ENCODE peak calls at places on chromosomes 5 and 9, in nine cellular contexts. T is PC-9, L is OCI-LY7, O is HCT116, U is H1, P is IMR-90, C is mammary epithelial cell, W is PC-3, K is neural progenitor cell. F is an unnamed sample. For H3K4me1 and H4K20me1, the result is how much of the 10 kb centered on the place peaks cover.

GRCh38 chr9:73133921-73134407 is 17.7 kb upstream of the ANXA1 start:
- DNase-seq in O (no peak), K (no peak), U (no peak), T (no peak), C (peak), L (no peak), W (peak), P (no peak), F (no peak)

GRCh38 chr5:94545870-94546625 is 72.4 kb downstream of the KIAA0825 start:
- DNase-seq in O (no peak), C (no peak), W (no peak), P (no peak), K (no peak), U (no peak), T (no peak), L (no peak), F (no peak)

GRCh38 chr5:177496111-177497010 is 1.0 kb downstream of the PDLIM7 start:
- DNase-seq in T (peak), P (peak), W (peak), K (peak), C (peak), L (peak), U (no peak), O (peak), F (no peak)

GRCh38 chr5:140672455-140673186 is 755 bp downstream of the DND1 start:
- DNase-seq in L (no peak), K (peak), P (no peak), O (no peak), C (no peak), W (no peak), T (no peak), U (no peak), F (no peak)

GRCh38 chr9:107737987-107738743 is 248.6 kb upstream of the KLF4 start:
- DNase-seq in L (no peak), P (peak), T (no peak), K (no peak), U (no peak), C (peak), W (peak), O (no peak), F (no peak)

GRCh38 chr5:7756453-7756852 is 94.5 kb downstream of the CFAP90 start:
- DNase-seq in O (no peak), L (no peak), T (no peak), P (no peak), C (no peak), W (no peak), U (no peak), K (no peak), F (no peak)

GRCh38 chr5:1009359-1010180 is 968 bp downstream of the NKD2 start:
- DNase-seq in P (no peak), L (no peak), U (no peak), K (peak), T (no peak), O (no peak), W (no peak), C (no peak), F (no peak)

GRCh38 chr9:14043491-14043890 is 270.4 kb downstream of the NFIB start:
- DNase-seq in C (peak), O (no peak), K (no peak), L (no peak), T (no peak), W (no peak), P (no peak), U (no peak), F (no peak)

GRCh38 chr5:159240301-159240870 is 22.7 kb upstream of the UBLCP1 start:
- DNase-seq in K (no peak), C (no peak), U (no peak), L (no peak), O (no peak), T (peak), P (peak), W (peak), F (no peak)

GRCh38 chr5:128436825-128437224 is 101.2 kb downstream of the FBN2 start:
- DNase-seq in K (no peak), O (peak), T (peak), L (no peak), U (no peak), W (peak), C (peak), P (peak), F (no peak)

GRCh38 chr9:120876842-120877240 is at the start of gene PHF19:
- DNase-seq in K (peak), T (peak), U (no peak), P (no peak), O (no peak), L (no peak), C (peak), W (no peak), F (peak)

GRCh38 chr5:4551034-4551433 is 589.1 kb upstream of the ADAMTS16 start:
- DNase-seq in P (no peak), U (no peak), O (no peak), L (no peak), W (no peak), K (no peak), C (no peak), T (no peak), F (peak)

GRCh38 chr9:1018121-1018520 is 32.0 kb upstream of the DMRT2 start:
- DNase-seq in L (peak), U (no peak), C (no peak), P (no peak), W (peak), K (no peak), T (no peak), O (peak), F (no peak)

GRCh38 chr9:15147471-15147870 is 159.5 kb downstream of the TTC39B start:
- DNase-seq in C (no peak), O (no peak), L (no peak), P (no peak), W (no peak), T (no peak), U (no peak), K (no peak), F (no peak)

GRCh38 chr5:10323588-10324488 is 16.1 kb upstream of the CMBL start:
- DNase-seq in W (peak), P (peak), C (no peak), U (no peak), K (no peak), T (no peak), L (no peak), O (no peak), F (no peak)

GRCh38 chr5:112371054-112371453 is 48.0 kb downstream of the EPB41L4A start:
- DNase-seq in L (no peak), K (no peak), U (no peak), T (no peak), C (no peak), W (no peak), O (no peak), P (no peak), F (no peak)

GRCh38 chr5:115418788-115419187 is 122.3 kb upstream of the CCDC112 start:
- DNase-seq in O (no peak), W (peak), L (no peak), K (no peak), T (no peak), C (no peak), U (no peak), P (no peak), F (no peak)

GRCh38 chr9:114507726-114508125 is 2.5 kb upstream of the WHRN start:
- DNase-seq in W (peak), O (no peak), L (peak), C (peak), T (peak), K (peak), P (peak), U (no peak), F (no peak)

GRCh38 chr9:79155308-79155707 is 416.5 kb upstream of the TLE4 start:
- DNase-seq in P (no peak), O (no peak), U (no peak), L (peak), C (peak), W (no peak), K (no peak), T (no peak), F (no peak)

GRCh38 chr5:42057254-42057690 is 132.2 kb downstream of the FBXO4 start:
- DNase-seq in U (peak), O (peak), P (peak), C (peak), K (peak), L (peak), T (peak), W (peak), F (peak)

GRCh38 chr9:91500509-91501011 is 76.9 kb upstream of the NFIL3 start:
- DNase-seq in L (no peak), U (no peak), P (peak), W (peak), O (peak), T (peak), K (no peak), C (peak), F (no peak)

GRCh38 chr5:143372187-143372829 is 31.2 kb downstream of the NR3C1 start:
- DNase-seq in W (peak), O (no peak), U (no peak), P (peak), L (no peak), C (peak), K (no peak), T (no peak), F (no peak)

GRCh38 chr9:93202919-93203712 is 19.2 kb downstream of the WNK2 start:
- DNase-seq in T (no peak), O (no peak), L (no peak), U (no peak), W (no peak), K (no peak), P (no peak), C (no peak), F (no peak)

GRCh38 chr9:93205896-93206575 is 22.1 kb downstream of the WNK2 start:
- DNase-seq in O (no peak), T (no peak), K (no peak), C (no peak), L (no peak), P (no peak), U (no peak), W (no peak), F (no peak)

GRCh38 chr9:93205045-93205768 is 21.3 kb downstream of the WNK2 start:
- DNase-seq in O (no peak), L (peak), U (no peak), W (no peak), K (peak), T (no peak), P (no peak), C (no peak), F (peak)

GRCh38 chr9:93204470-93205043 is 20.6 kb downstream of the WNK2 start:
- DNase-seq in P (no peak), K (no peak), U (no peak), W (no peak), C (no peak), T (no peak), L (no peak), O (no peak), F (no peak)

GRCh38 chr9:93203713-93204469 is 20.0 kb downstream of the WNK2 start:
- DNase-seq in P (no peak), T (no peak), W (no peak), U (no peak), C (no peak), L (no peak), K (no peak), O (no peak), F (no peak)
- H3K4me1 ChIP-seq in P (under half), T (under half), W (under half), U (under half), C (under half), L (under half), K (under half), O (under half), F (under half)

GRCh38 chr5:132065951-132066701 is 5.7 kb downstream of the IL3 start:
- DNase-seq in P (no peak), O (no peak), W (no peak), T (no peak), L (no peak), C (no peak), K (no peak), U (no peak), F (no peak)
- H4K20me1 ChIP-seq in P (under half), O (under half), W (under half), T (under half), L (under half), C (under half), K (under half), U (under half), F (under half)

GRCh38 chr5:145980718-145981117 is 44.3 kb downstream of the SH3RF2 start:
- DNase-seq in K (no peak), O (no peak), L (no peak), W (no peak), P (no peak), U (no peak), T (no peak), C (no peak), F (no peak)
- H3K4me1 ChIP-seq in K (under half), O (half or more), L (under half), W (half or more), P (under half), U (under half), T (half or more), C (under half), F (under half)

GRCh38 chr5:134371834-134372340 is 518 bp downstream of the UBE2B start:
- DNase-seq in K (peak), W (peak), U (peak), P (peak), L (peak), C (peak), T (peak), O (no peak), F (peak)
- H4K20me1 ChIP-seq in K (under half), W (under half), U (under half), P (under half), L (under half), C (under half), T (under half), O (under half), F (under half)

GRCh38 chr5:20041326-20041977 is 53.5 kb upstream of the CDH18 start:
- DNase-seq in P (no peak), C (no peak), W (peak), U (no peak), T (no peak), O (no peak), L (no peak), K (no peak), F (no peak)
- H3K4me1 ChIP-seq in P (under half), C (under half), W (under half), U (under half), T (under half), O (under half), L (under half), K (under half), F (under half)